ENCODE peak calls at places on chromosomes 13 and 19, in four cellular contexts. One of them, this sample, is unnamed.

GRCh38 chr19:38710928-38711725 is 33.1 kb downstream of the CAPN12 start:
- DNase-seq in K562: no peak
- DNase-seq in HepG2: no peak
- DNase-seq in H1: no peak
- DNase-seq in this sample: no peak

GRCh38 chr13:67554746-67555452 is 324.8 kb upstream of the PCDH9 start:
- DNase-seq in K562: no peak
- DNase-seq in HepG2: no peak
- DNase-seq in H1: no peak
- DNase-seq in this sample: no peak

GRCh38 chr13:77580748-77581147 is 45.2 kb downstream of the SCEL start:
- DNase-seq in K562: no peak
- DNase-seq in HepG2: no peak
- DNase-seq in H1: no peak
- DNase-seq in this sample: no peak

GRCh38 chr13:27927444-27928352 is 7.9 kb downstream of the PDX1 start:
- DNase-seq in K562: no peak
- DNase-seq in HepG2: no peak
- DNase-seq in H1: no peak
- DNase-seq in this sample: no peak

GRCh38 chr13:38415233-38415632 is 65.6 kb downstream of the UFM1 start:
- DNase-seq in K562: peak; percentile 13
- DNase-seq in HepG2: no peak
- DNase-seq in H1: no peak
- DNase-seq in this sample: no peak

GRCh38 chr13:44955421-44955820 is 33.9 kb downstream of the NUFIP1 start:
- DNase-seq in K562: no peak
- DNase-seq in HepG2: no peak
- DNase-seq in H1: no peak
- DNase-seq in this sample: no peak

GRCh38 chr13:30805603-30806011 is 70.3 kb downstream of the ALOX5AP start:
- DNase-seq in K562: no peak
- DNase-seq in HepG2: peak; percentile 90
- DNase-seq in H1: no peak
- DNase-seq in this sample: no peak

GRCh38 chr13:36918246-36919060 is 1.6 kb downstream of the SMAD9 start:
- DNase-seq in K562: no peak
- DNase-seq in HepG2: no peak
- DNase-seq in H1: no peak
- DNase-seq in this sample: peak; percentile 60

GRCh38 chr19:4456566-4456842 is 1.1 kb downstream of the UBXN6 start:
- DNase-seq in K562: peak; percentile 54
- DNase-seq in HepG2: no peak
- DNase-seq in H1: no peak
- DNase-seq in this sample: peak; percentile 63

GRCh38 chr19:19866599-19867248 is 1.0 kb downstream of the ZNF253 start:
- DNase-seq in K562: peak; percentile 74
- DNase-seq in HepG2: peak; percentile 58
- DNase-seq in H1: peak; percentile 83
- DNase-seq in this sample: peak; percentile 12

GRCh38 chr13:51636349-51636890 is 52.2 kb downstream of the WDFY2 start:
- DNase-seq in K562: no peak
- DNase-seq in HepG2: peak; percentile 99
- DNase-seq in H1: no peak
- DNase-seq in this sample: peak; percentile 26

GRCh38 chr13:77477299-77477848 is 58.1 kb upstream of the SCEL start:
- DNase-seq in K562: no peak
- DNase-seq in HepG2: no peak
- DNase-seq in H1: no peak
- DNase-seq in this sample: no peak

GRCh38 chr13:112714366-112714765 is 24.5 kb downstream of the ATP11A start:
- DNase-seq in K562: no peak
- DNase-seq in HepG2: no peak
- DNase-seq in H1: no peak
- DNase-seq in this sample: no peak
- H3K79me2 ChIP-seq in K562: peaks cover 55% of the 10 kb centered on the region
- H3K79me2 ChIP-seq in HepG2: peaks cover 88% of the 10 kb centered on the region
- H3K79me2 ChIP-seq in H1: peaks cover 66% of the 10 kb centered on the region
- H3K79me2 ChIP-seq in this sample: peaks cover 20% of the 10 kb centered on the region

DNA sequence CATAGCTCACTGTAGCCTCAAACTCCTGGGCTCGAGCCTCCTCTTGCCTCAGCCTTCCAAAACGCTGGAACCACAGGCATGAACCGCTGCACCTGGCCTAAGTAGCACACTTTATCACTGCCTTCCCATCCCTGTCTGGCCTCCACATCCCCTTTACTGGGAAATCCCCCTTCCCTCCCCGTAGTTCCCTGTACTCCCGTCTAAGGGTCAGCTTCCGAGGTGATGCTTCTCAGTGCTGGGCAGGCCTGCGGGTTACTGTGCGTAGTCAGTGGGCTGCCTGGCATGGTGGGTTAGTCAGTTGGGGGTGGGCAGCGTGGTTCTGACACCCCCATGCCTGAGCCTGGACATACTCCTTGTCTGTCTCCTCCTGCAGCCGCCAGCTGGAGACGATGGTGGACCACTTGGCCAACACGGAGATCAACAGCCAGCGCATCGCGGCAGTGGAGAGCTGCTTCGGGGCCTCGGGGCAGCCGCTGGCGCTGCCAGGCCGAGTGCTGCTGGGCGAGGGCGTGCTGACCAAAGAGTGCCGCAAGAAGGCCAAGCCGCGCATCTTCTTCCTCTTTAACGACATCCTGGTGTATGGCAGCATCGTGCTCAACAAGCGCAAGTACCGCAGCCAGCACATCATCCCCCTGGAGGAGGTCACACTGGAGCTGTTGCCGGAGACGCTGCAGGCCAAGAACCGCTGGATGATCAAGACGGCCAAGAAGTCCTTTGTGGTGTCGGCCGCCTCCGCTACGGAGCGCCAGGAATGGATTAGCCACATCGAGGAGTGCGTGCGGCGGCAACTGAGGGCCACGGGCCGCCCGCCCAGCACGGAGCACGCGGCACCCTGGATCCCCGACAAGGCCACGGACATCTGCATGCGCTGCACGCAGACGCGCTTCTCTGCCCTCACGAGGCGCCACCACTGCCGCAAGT is 8.4 kb downstream of the PLEKHF1 start:
- DNase-seq in K562: no peak
- DNase-seq in HepG2: no peak
- DNase-seq in H1: no peak
- DNase-seq in this sample: no peak
- H3K4me3 ChIP-seq in K562: no peak overlapping the region
- H3K4me3 ChIP-seq in HepG2: no peak overlapping the region
- H3K4me3 ChIP-seq in H1: no peak overlapping the region
- H3K4me3 ChIP-seq in this sample: no peak overlapping the region

GRCh38 chr13:86831084-86831483 is 840.1 kb upstream of the SLITRK5 start:
- DNase-seq in K562: no peak
- DNase-seq in HepG2: no peak
- DNase-seq in H1: no peak
- DNase-seq in this sample: no peak

GRCh38 chr13:86826232-86826631 is 844.9 kb upstream of the SLITRK5 start:
- DNase-seq in K562: no peak
- DNase-seq in HepG2: no peak
- DNase-seq in H1: no peak
- DNase-seq in this sample: no peak

GRCh38 chr13:86830046-86830445 is 841.1 kb upstream of the SLITRK5 start:
- DNase-seq in K562: no peak
- DNase-seq in HepG2: no peak
- DNase-seq in H1: no peak
- DNase-seq in this sample: no peak

DNA sequence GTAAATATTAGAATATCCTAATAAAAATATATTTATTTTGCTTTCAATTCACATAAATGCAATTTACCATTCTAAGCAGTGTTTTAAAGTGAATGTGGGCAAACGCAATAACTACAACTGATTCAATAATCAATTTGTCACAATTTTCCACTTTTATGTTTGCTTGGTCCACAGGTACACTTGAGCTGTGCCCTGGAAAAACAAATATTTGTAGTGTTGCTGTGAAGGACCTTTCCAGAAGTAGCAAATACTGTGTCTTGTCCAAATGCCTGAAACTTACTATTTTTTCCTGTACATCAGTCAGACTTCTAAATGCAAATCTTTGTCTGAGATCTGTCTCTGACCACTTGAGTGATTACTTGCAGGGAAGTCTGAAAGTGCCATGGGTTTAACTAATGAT is 845.8 kb upstream of the SLITRK5 start:
- DNase-seq in K562: no peak
- DNase-seq in HepG2: peak; percentile 1
- DNase-seq in H1: no peak
- DNase-seq in this sample: no peak
- TF ChIP-seq JUN in K562: no peak
- TF ChIP-seq JUN in HepG2: no peak
- TF ChIP-seq JUN in H1: no peak
- TF ChIP-seq JUN in this sample: no peak

GRCh38 chr19:16571689-16572331 is 405 bp downstream of the SLC35E1 start:
- DNase-seq in K562: peak; percentile 44
- DNase-seq in HepG2: no peak
- DNase-seq in H1: peak; percentile 58
- DNase-seq in this sample: peak; percentile 46

GRCh38 chr19:16573296-16573695 is 1.1 kb upstream of the SLC35E1 start:
- DNase-seq in K562: no peak
- DNase-seq in HepG2: no peak
- DNase-seq in H1: no peak
- DNase-seq in this sample: no peak

GRCh38 chr19:16575282-16575681 is 3.1 kb upstream of the SLC35E1 start:
- DNase-seq in K562: no peak
- DNase-seq in HepG2: no peak
- DNase-seq in H1: no peak
- DNase-seq in this sample: no peak

GRCh38 chr19:16572332-16573211 is at the start of gene SLC35E1:
- DNase-seq in K562: peak; percentile 98
- DNase-seq in HepG2: peak; percentile 96
- DNase-seq in H1: peak; percentile 93
- DNase-seq in this sample: peak; percentile 93

DNA sequence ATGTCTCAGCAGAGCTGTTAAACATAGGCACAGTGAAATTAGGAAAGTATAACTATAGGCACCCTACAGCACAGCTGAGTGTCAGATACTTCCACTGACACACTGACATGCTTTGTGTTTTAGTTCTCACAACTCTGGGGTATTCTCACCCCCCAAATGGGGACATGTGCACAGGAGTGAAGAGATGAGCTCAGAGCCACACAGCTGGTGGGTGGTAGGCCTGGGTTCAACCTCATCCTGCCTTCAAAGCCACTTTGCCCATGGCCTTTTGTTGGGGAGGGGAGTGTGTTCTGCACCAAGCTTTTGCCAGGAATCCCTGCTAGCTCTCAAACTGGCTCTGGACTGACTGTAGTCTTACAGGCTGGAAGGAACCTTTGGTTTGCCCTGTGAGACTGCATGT is 1.7 kb upstream of the SLC35E1 start:
- DNase-seq in K562: no peak
- DNase-seq in HepG2: no peak
- DNase-seq in H1: no peak
- DNase-seq in this sample: no peak
- H3K79me2 ChIP-seq in K562: peaks cover 85% of the 10 kb centered on the region
- H3K79me2 ChIP-seq in HepG2: peaks cover 55% of the 10 kb centered on the region
- H3K79me2 ChIP-seq in H1: peaks cover 56% of the 10 kb centered on the region
- H3K79me2 ChIP-seq in this sample: peaks cover 61% of the 10 kb centered on the region

GRCh38 chr13:23626730-23627129 is 56.5 kb downstream of the TNFRSF19 start:
- DNase-seq in K562: no peak
- DNase-seq in HepG2: no peak
- DNase-seq in H1: no peak
- DNase-seq in this sample: no peak
- H3K4me3 ChIP-seq in K562: no peak overlapping the region
- H3K4me3 ChIP-seq in HepG2: no peak overlapping the region
- H3K4me3 ChIP-seq in H1: no peak overlapping the region
- H3K4me3 ChIP-seq in this sample: no peak overlapping the region

This sample was measured in endothelial cell of umbilical vein.